ENCODE peak calls at places on chromosomes 11 and 22, in eight cellular contexts. N, A, Y, M, B, C, D and Q are unnamed samples. For H3K4me1, the result is how much of the 10 kb centered on the place peaks cover.

GRCh38 chr11:45661417-45662055 is 3.9 kb downstream of the CHST1 start:
- DNase-seq in N (no peak), A (no peak), Y (no peak), M (no peak), B (no peak), C (no peak), D (no peak), Q (no peak)

GRCh38 chr22:44406581-44407403 is 91.2 kb downstream of the RTL6 start:
- DNase-seq in N (peak), A (no peak), Y (no peak), M (no peak), B (no peak), C (no peak), D (no peak), Q (no peak)

GRCh38 chr11:31499576-31500178 is 9.7 kb downstream of the IMMP1L start:
- DNase-seq in N (no peak), A (no peak), Y (no peak), M (no peak), B (no peak), C (no peak), D (no peak), Q (no peak)

GRCh38 chr11:134479206-134479955 is 67.3 kb upstream of the B3GAT1 start:
- DNase-seq in N (no peak), A (no peak), Y (no peak), M (no peak), B (no peak), C (no peak), D (no peak), Q (no peak)

GRCh38 chr22:47020157-47020556 is 257.7 kb downstream of the TBC1D22A start:
- DNase-seq in N (no peak), A (no peak), Y (no peak), M (no peak), B (no peak), C (no peak), D (no peak), Q (no peak)

GRCh38 chr11:104067534-104067933 is 31.1 kb downstream of the DDI1 start:
- DNase-seq in N (no peak), A (no peak), Y (no peak), M (no peak), B (no peak), C (no peak), D (no peak), Q (no peak)

GRCh38 chr11:114291847-114292680 is 4.1 kb upstream of the NNMT start:
- DNase-seq in N (no peak), A (no peak), Y (no peak), M (peak), B (peak), C (no peak), D (peak), Q (no peak)

GRCh38 chr11:96242191-96242845 is 100.7 kb downstream of the MAML2 start:
- DNase-seq in N (no peak), A (no peak), Y (no peak), M (no peak), B (no peak), C (no peak), D (no peak), Q (no peak)

GRCh38 chr11:5625281-5625680 is 480 bp downstream of the TRIM34 start:
- DNase-seq in N (no peak), A (no peak), Y (no peak), M (no peak), B (no peak), C (no peak), D (no peak), Q (no peak)

GRCh38 chr11:119209186-119209585 is 3.0 kb downstream of the CBL start:
- DNase-seq in N (no peak), A (no peak), Y (no peak), M (no peak), B (no peak), C (no peak), D (no peak), Q (no peak)

GRCh38 chr11:63635762-63636465 is 21.7 kb upstream of the PLAAT3 start:
- DNase-seq in N (peak), A (peak), Y (peak), M (peak), B (peak), C (peak), D (peak), Q (peak)

GRCh38 chr11:88623536-88623935 is 286.0 kb upstream of the CTSC start:
- DNase-seq in N (no peak), A (no peak), Y (no peak), M (no peak), B (no peak), C (no peak), D (no peak), Q (no peak)

GRCh38 chr22:47618180-47618579 is 855.7 kb downstream of the TBC1D22A start:
- DNase-seq in N (no peak), A (no peak), Y (no peak), M (no peak), B (no peak), C (no peak), D (no peak), Q (no peak)

GRCh38 chr11:61893981-61894380 is 2.6 kb upstream of the FADS3 start:
- DNase-seq in N (no peak), A (no peak), Y (no peak), M (peak), B (peak), C (no peak), D (no peak), Q (no peak)

GRCh38 chr11:14519692-14520085 is 497 bp downstream of the PSMA1 start:
- DNase-seq in N (no peak), A (no peak), Y (no peak), M (no peak), B (no peak), C (no peak), D (no peak), Q (no peak)

GRCh38 chr22:50268655-50269113 is 1.5 kb downstream of the MAPK11 start:
- DNase-seq in N (no peak), A (peak), Y (no peak), M (no peak), B (no peak), C (peak), D (no peak), Q (no peak)

GRCh38 chr11:13880719-13881118 is 81.8 kb upstream of the SPON1 start:
- DNase-seq in N (no peak), A (no peak), Y (no peak), M (no peak), B (no peak), C (no peak), D (peak), Q (no peak)

GRCh38 chr11:29159552-29160465 is 857.0 kb downstream of the KCNA4 start:
- DNase-seq in N (no peak), A (peak), Y (peak), M (peak), B (peak), C (peak), D (peak), Q (peak)

GRCh38 chr11:5237384-5237783 is 3.1 kb upstream of the HBD start:
- DNase-seq in N (no peak), A (no peak), Y (no peak), M (no peak), B (no peak), C (no peak), D (no peak), Q (no peak)

DNA sequence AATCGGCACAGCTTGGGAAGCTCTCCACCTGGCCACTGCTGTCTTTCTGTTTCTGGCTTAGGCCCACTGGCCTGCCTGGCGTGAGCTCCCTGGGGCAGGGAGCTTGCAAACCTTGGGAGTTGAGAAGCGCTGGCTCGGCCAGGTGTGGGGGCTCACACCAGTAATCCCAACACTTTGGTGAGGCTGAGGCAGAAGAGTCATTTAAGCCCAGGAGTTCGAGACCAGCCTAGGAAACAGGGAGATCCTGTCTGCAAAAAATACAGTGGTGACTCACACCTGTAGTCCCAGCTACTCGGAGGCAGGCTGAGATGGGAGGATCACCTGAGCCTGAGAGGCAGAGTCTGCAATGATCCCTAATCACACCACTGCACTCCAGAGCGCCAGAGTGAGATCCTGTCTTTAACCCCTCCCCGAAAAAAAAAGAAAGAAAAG is 4.0 kb downstream of the AP5B1 start:
- DNase-seq in N (no peak), A (no peak), Y (no peak), M (no peak), B (no peak), C (no peak), D (peak), Q (no peak)
- H3K27ac ChIP-seq in N (peak), A (no peak), Y (no peak), M (no peak), B (no peak), C (no peak), D (no peak), Q (peak)

GRCh38 chr11:11600288-11600687 is 21.5 kb downstream of the GALNT18 start:
- DNase-seq in N (no peak), A (no peak), Y (no peak), M (no peak), B (no peak), C (no peak), D (no peak), Q (no peak)
- H3K4me1 ChIP-seq in N (under half), A (under half), Y (under half), M (under half), B (under half), C (under half), D (under half), Q (under half)

DNA sequence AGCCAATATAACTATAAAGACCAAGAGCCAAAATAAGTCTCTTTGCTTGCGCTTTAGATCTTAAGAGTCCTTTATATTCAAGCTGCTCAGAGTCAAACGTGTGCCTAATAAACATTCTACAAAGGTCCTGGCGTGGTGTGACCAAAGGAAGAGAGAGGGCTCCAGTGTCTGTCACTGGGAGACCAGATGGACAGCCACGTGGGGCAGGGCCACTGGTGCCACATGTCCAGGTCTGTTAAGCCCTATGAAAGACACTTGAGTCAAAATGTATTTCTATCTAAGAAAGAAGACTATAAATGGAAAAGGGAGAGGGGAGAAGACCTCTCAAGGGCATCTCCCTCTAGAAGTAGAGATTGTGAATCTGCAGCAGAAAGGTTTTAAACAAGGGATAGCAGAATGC is 32.2 kb upstream of the EHF start:
- DNase-seq in N (no peak), A (no peak), Y (no peak), M (no peak), B (no peak), C (no peak), D (no peak), Q (no peak)
- H3K27ac ChIP-seq in N (no peak), A (no peak), Y (no peak), M (no peak), B (peak), C (no peak), D (no peak), Q (no peak)

GRCh38 chr11:102589047-102589459 is 36.1 kb downstream of the MMP20 start:
- DNase-seq in N (no peak), A (no peak), Y (no peak), M (no peak), B (no peak), C (no peak), D (no peak), Q (no peak)
- H3K4me1 ChIP-seq in N (under half), A (under half), Y (under half), M (under half), B (under half), C (under half), D (under half), Q (under half)

DNA sequence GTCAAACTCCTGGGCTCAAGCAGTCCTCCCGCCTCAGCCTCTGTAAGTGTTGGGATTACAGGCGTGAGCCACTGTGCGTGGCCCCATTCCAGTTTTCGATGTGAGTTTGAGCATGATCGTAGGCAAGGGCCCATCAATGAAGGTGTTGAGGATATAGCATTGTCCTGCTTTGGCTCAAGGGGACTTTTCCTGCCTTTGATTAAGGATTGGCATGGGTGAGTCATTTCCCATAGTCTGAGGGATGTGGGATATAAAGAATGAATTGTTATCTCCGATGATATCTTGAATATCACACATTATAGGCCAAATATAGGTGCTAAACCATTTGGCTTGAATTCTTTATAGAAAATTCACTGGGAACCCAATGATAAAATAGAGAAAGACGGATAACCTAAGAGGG is 30.4 kb downstream of the STIM1 start:
- DNase-seq in N (no peak), A (no peak), Y (no peak), M (no peak), B (no peak), C (no peak), D (peak), Q (no peak)
- H3K27ac ChIP-seq in N (peak), A (no peak), Y (no peak), M (no peak), B (no peak), C (no peak), D (peak), Q (no peak)

GRCh38 chr11:122690801-122691649 is 35.5 kb downstream of the UBASH3B start:
- DNase-seq in N (no peak), A (no peak), Y (no peak), M (no peak), B (no peak), C (no peak), D (no peak), Q (no peak)
- H3K4me1 ChIP-seq in N (under half), A (under half), Y (under half), M (under half), B (under half), C (under half), D (under half), Q (under half)

DNA sequence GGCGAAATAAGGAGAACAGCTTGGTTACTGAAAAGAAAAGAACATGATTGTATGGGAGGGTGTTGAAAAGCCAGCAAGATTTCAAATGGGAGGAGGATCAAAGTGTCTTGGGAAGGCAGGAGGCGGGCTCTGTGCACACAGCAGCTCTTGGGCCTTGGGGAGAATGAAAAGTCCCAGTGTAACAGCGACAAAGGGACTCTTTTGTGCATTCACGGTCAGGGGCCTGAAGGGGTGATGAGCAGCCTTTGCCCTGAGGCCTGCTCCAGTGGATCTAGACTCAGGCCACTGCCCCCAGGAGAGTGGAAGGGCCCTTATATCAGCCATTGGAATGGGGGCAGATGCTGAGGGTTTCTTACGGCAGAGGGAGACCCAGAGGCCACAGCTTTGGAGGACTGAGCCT is 135.4 kb downstream of the ADAMTS15 start:
- DNase-seq in N (no peak), A (no peak), Y (no peak), M (no peak), B (no peak), C (no peak), D (no peak), Q (no peak)
- H3K27ac ChIP-seq in N (no peak), A (no peak), Y (peak), M (no peak), B (no peak), C (no peak), D (no peak), Q (no peak)

GRCh38 chr11:16967347-16967662 is 46.9 kb downstream of the PLEKHA7 start:
- DNase-seq in N (no peak), A (no peak), Y (no peak), M (no peak), B (no peak), C (no peak), D (no peak), Q (no peak)

GRCh38 chr11:16963316-16963876 is 50.8 kb downstream of the PLEKHA7 start:
- DNase-seq in N (no peak), A (no peak), Y (no peak), M (no peak), B (no peak), C (no peak), D (no peak), Q (no peak)

GRCh38 chr11:16968196-16968595 is 46.0 kb downstream of the PLEKHA7 start:
- DNase-seq in N (no peak), A (no peak), Y (no peak), M (no peak), B (no peak), C (no peak), D (no peak), Q (no peak)

GRCh38 chr11:16966633-16967346 is 47.4 kb downstream of the PLEKHA7 start:
- DNase-seq in N (no peak), A (peak), Y (no peak), M (no peak), B (no peak), C (no peak), D (no peak), Q (no peak)

GRCh38 chr11:16964501-16964900 is 49.7 kb downstream of the PLEKHA7 start:
- DNase-seq in N (no peak), A (no peak), Y (no peak), M (no peak), B (no peak), C (no peak), D (no peak), Q (no peak)
- H3K4me1 ChIP-seq in N (under half), A (under half), Y (under half), M (under half), B (under half), C (under half), D (under half), Q (under half)

DNA sequence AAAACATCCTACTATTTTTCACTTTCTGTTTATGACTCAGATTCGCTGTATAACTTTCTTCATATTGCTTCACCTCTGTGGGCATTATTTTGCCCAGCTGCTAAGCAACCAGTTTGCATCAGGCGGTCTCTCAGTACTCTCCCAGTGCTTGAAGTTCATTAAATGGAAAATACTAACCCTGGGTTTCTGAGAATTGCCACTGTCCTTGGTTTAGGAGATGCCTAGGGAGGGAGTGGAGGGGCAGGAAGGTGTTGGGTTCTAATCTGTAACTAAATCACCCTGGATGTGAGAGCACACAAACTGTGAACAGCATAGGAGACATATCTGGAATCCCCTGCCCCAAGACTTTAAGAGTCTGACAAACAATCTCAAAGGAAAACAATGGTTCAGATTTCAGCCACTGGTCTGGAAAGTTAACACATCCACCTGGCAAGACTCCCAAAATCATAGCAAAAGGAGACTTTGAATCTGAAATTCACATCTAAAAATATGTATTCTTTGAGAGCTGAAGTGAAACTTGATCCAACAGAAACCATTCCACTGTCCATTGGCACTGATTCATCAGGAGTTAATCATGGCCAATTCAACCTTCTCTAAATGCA is 540.0 kb downstream of the SOX6 start:
- DNase-seq in N (no peak), A (no peak), Y (no peak), M (no peak), B (no peak), C (no peak), D (peak), Q (no peak)
- H3K27ac ChIP-seq in N (peak), A (peak), Y (no peak), M (peak), B (no peak), C (no peak), D (peak), Q (no peak)